ENCODE peak calls at places on chromosome 11, in eight cellular contexts. E is spleen; Y is effector memory CD4-positive, alpha-beta T cell; D is stimulated activated CD4-positive, alpha-beta T cell treated with anti-CD3 and anti-CD28 coated beads, Interleukin-2, amount 100 ng/mL, for 48 hours; U is mammary epithelial cell; S is choroid plexus epithelial cell; A is EL; N is H54. H is an unnamed sample.

GRCh38 chr11:78030429-78031325 is 7.6 kb upstream of the KCTD14 start:
- DNase-seq in A (peak), N (no peak), U (peak), E (no peak), Y (no peak), S (peak), D (no peak), H (peak)

GRCh38 chr11:18692941-18693760 is 5.4 kb upstream of the TMEM86A start:
- DNase-seq in S (no peak), D (no peak), U (no peak), E (no peak), A (no peak), N (no peak), Y (no peak), H (no peak)

GRCh38 chr11:94574193-94574961 is 7.2 kb downstream of the PIWIL4 start:
- DNase-seq in A (peak), Y (no peak), U (peak), E (no peak), D (no peak), S (peak), N (no peak), H (peak)

GRCh38 chr11:81218440-81218839 is 1515.2 kb downstream of the FAM181B start:
- DNase-seq in N (no peak), A (no peak), S (no peak), Y (no peak), D (no peak), U (no peak), E (no peak), H (no peak)

GRCh38 chr11:10304495-10305261 is at the start of gene ADM:
- DNase-seq in N (peak), U (peak), D (no peak), A (peak), S (peak), Y (peak), E (peak), H (peak)

GRCh38 chr11:19670030-19670761 is 42.4 kb upstream of the NAV2 start:
- DNase-seq in S (peak), D (no peak), E (no peak), Y (no peak), U (peak), A (peak), N (peak), H (peak)

GRCh38 chr11:66268953-66269906 is 791 bp downstream of the RAB1B start:
- DNase-seq in A (peak), N (no peak), D (no peak), S (peak), Y (no peak), E (peak), U (no peak), H (peak)

GRCh38 chr11:102599642-102600261 is 25.4 kb downstream of the MMP20 start:
- DNase-seq in A (peak), Y (no peak), S (peak), U (peak), E (no peak), D (no peak), N (peak), H (peak)

GRCh38 chr11:108592591-108593213 is 866 bp downstream of the EXPH5 start:
- DNase-seq in N (peak), D (peak), S (no peak), Y (peak), A (peak), U (peak), E (peak), H (no peak)

GRCh38 chr11:122215244-122215992 is 99.4 kb upstream of the BLID start:
- DNase-seq in S (peak), E (peak), D (peak), N (peak), Y (no peak), A (peak), U (no peak), H (peak)

GRCh38 chr11:68978626-68978930 is 2.2 kb downstream of the MRGPRD start:
- DNase-seq in S (no peak), E (no peak), N (no peak), Y (no peak), A (no peak), U (no peak), D (no peak), H (no peak)

GRCh38 chr11:65491163-65491465 is 7.7 kb upstream of the MALAT1 start:
- DNase-seq in D (no peak), S (no peak), E (no peak), A (peak), U (no peak), Y (no peak), N (no peak), H (no peak)

GRCh38 chr11:118287006-118287405 is 17.5 kb upstream of the CD3E start:
- DNase-seq in A (peak), N (no peak), D (no peak), S (no peak), U (peak), E (no peak), Y (no peak), H (no peak)

GRCh38 chr11:64767344-64768299 is 7.8 kb upstream of the PYGM start:
- DNase-seq in A (peak), Y (peak), U (no peak), D (peak), N (no peak), S (peak), E (peak), H (peak)

GRCh38 chr11:64246874-64247728 is at the start of gene PPP1R14B:
- DNase-seq in Y (peak), A (peak), E (peak), N (no peak), S (peak), U (peak), D (peak), H (peak)

GRCh38 chr11:17230867-17231851 is 23.4 kb upstream of the PIK3C2A start:
- DNase-seq in A (no peak), Y (no peak), S (no peak), U (no peak), N (no peak), E (no peak), D (no peak), H (no peak)

GRCh38 chr11:68081691-68082090 is 39.5 kb downstream of the CHKA start:
- DNase-seq in D (no peak), S (peak), N (no peak), A (no peak), U (peak), Y (no peak), E (no peak), H (no peak)

H was measured in IMR-90.